ENCODE peak calls at places on chromosomes 13 and 19, in five cellular contexts. J is heart left ventricle; O is tibial nerve; Q is CD8-positive, alpha-beta T cell; N is tibial artery. I is an unnamed sample.

GRCh38 chr13:50417597-50417996 is 402.4 kb downstream of the KCNRG start:
- DNase-seq in J (no peak), O (no peak), Q (no peak), N (no peak), I (no peak)

GRCh38 chr19:34236035-34236793 is 18.1 kb upstream of the GARRE1 start:
- DNase-seq in J (no peak), O (no peak), Q (no peak), N (no peak), I (no peak)

GRCh38 chr13:111610077-111610476 is 289.6 kb downstream of the TEX29 start:
- DNase-seq in J (no peak), O (no peak), Q (no peak), N (no peak), I (no peak)

GRCh38 chr19:11174336-11174735 is 18.8 kb upstream of the SPC24 start:
- DNase-seq in J (no peak), O (no peak), Q (no peak), N (no peak), I (no peak)

GRCh38 chr13:43787998-43788397 is 1.2 kb upstream of the ENOX1 start:
- DNase-seq in J (no peak), O (peak), Q (no peak), N (no peak), I (no peak)

GRCh38 chr19:23774156-23774971 is 15.7 kb upstream of the ZNF681 start:
- DNase-seq in J (no peak), O (no peak), Q (no peak), N (no peak), I (no peak)

GRCh38 chr19:28324275-28325060 is 888.5 kb downstream of the UQCRFS1 start:
- DNase-seq in J (no peak), O (no peak), Q (no peak), N (no peak), I (no peak)

GRCh38 chr13:45040626-45041025 is 51.3 kb downstream of the GPALPP1 start:
- DNase-seq in J (no peak), O (no peak), Q (no peak), N (no peak), I (no peak)

GRCh38 chr13:107028751-107029150 is 460.8 kb upstream of the ARGLU1 start:
- DNase-seq in J (no peak), O (no peak), Q (no peak), N (no peak), I (no peak)

GRCh38 chr13:87827479-87827878 is 156.3 kb downstream of the SLITRK5 start:
- DNase-seq in J (no peak), O (no peak), Q (no peak), N (no peak), I (no peak)

GRCh38 chr13:50529154-50529882 is 314.2 kb downstream of the DLEU7 start:
- DNase-seq in J (peak), O (peak), Q (no peak), N (peak), I (peak)

GRCh38 chr13:45786293-45786920 is 65.1 kb downstream of the SIAH3 start:
- DNase-seq in J (no peak), O (no peak), Q (no peak), N (no peak), I (no peak)

GRCh38 chr19:13959962-13960862 is 7.9 kb downstream of the DCAF15 start:
- DNase-seq in J (peak), O (no peak), Q (peak), N (no peak), I (no peak)

GRCh38 chr19:46725859-46726393 is 9.0 kb upstream of the PRKD2 start:
- DNase-seq in J (no peak), O (no peak), Q (no peak), N (no peak), I (no peak)

GRCh38 chr13:78595819-78596700 is 7.3 kb downstream of the POU4F1 start:
- DNase-seq in J (no peak), O (no peak), Q (no peak), N (no peak), I (no peak)

GRCh38 chr13:26186141-26186870 is 35.8 kb downstream of the RNF6 start:
- DNase-seq in J (peak), O (peak), Q (peak), N (peak), I (peak)

GRCh38 chr13:26342898-26343297 is 89.0 kb downstream of the CDK8 start:
- DNase-seq in J (no peak), O (no peak), Q (no peak), N (no peak), I (no peak)

GRCh38 chr19:31498781-31499180 is 149.5 kb upstream of the TSHZ3 start:
- DNase-seq in J (no peak), O (no peak), Q (no peak), N (no peak), I (no peak)

GRCh38 chr13:109135018-109135417 is 505.6 kb downstream of the MYO16 start:
- DNase-seq in J (no peak), O (no peak), Q (no peak), N (no peak), I (no peak)

GRCh38 chr19:9205506-9206113 is 13.8 kb downstream of the OR7D4 start:
- DNase-seq in J (peak), O (peak), Q (peak), N (peak), I (peak)
- H3K4me3 ChIP-seq in J (no peak), O (peak), Q (no peak), N (peak), I (peak)

GRCh38 chr13:21837841-21838551 is 167.1 kb downstream of the FGF9 start:
- DNase-seq in J (no peak), O (no peak), Q (no peak), N (no peak), I (no peak)
- TF ChIP-seq CTCF in J (no peak), O (no peak), Q (no peak), N (no peak), I (no peak)

GRCh38 chr13:40402931-40403412 is 263.5 kb downstream of the FOXO1 start:
- DNase-seq in J (no peak), O (no peak), Q (no peak), N (no peak), I (no peak)

GRCh38 chr13:40399756-40400155 is 266.7 kb downstream of the FOXO1 start:
- DNase-seq in J (no peak), O (no peak), Q (no peak), N (no peak), I (no peak)

GRCh38 chr13:40404407-40404806 is 262.0 kb downstream of the FOXO1 start:
- DNase-seq in J (no peak), O (no peak), Q (no peak), N (no peak), I (no peak)

GRCh38 chr13:40403509-40404241 is 262.8 kb downstream of the FOXO1 start:
- DNase-seq in J (peak), O (no peak), Q (no peak), N (no peak), I (no peak)

DNA sequence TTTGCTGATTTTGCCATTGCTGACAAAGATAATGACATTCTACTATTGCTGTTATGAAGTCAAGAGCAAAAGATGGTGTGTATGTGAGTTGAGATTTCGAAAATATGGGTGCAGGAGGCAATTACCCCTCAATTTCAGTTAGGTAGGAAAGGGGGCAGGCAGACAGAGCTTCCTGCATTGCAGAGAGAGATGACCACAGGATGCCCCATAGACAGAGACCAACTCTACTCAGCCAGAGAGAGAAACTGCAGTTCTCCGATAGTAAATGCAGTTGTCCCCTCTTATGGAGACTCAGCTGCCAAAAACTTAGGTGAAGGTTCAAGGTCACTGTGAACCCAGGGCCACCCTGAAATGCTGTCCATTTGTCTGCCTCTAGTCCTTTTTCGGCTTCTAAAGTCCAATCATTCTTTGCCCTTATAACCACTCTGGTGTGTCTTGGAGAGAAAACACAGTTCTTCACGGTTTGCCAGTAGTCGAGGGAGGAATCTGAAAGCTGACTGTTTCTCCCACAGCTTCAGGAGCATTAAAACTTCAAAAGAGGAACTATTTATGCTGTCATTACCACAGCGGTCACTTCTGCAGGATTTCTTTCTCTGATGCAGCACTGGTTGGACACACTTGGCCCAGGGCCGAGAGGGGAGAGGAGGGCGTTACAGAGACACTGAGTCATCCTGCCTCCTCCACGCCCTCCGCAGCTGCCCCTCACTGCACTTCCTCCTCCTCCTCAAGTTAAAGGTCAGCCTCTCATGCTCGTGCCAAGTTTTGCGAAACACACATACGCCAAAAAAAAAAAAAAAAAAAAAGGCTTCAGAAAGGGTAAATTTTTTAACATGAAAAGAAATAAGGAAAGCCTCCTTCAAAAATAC is 264.3 kb downstream of the FOXO1 start:
- DNase-seq in J (peak), O (peak), Q (no peak), N (peak), I (no peak)
- H3K4me3 ChIP-seq in J (no peak), O (peak), Q (no peak), N (no peak), I (peak)

DNA sequence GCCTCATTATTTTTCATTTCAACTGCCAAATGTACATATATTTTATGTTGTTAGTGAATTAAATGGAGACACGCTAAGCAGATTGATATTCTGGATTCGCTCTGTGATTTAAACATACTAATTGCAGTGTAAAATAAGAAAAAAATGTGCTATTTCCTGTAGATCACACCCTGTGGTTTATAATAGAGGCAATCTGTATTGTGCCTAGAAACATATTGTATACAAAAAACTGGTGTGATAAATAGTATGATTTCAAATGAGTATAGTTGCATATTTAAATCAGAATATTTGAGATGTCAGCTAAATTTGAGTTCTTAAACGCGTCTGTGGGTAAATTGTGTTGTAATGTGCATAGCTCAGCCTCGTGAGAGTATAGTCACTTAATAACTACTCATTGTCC is 643.9 kb downstream of the TBC1D4 start:
- DNase-seq in J (no peak), O (no peak), Q (no peak), N (no peak), I (no peak)
- TF ChIP-seq CTCF in J (no peak), O (no peak), Q (no peak), N (no peak), I (no peak)

GRCh38 chr19:15197275-15198005 is 3.4 kb downstream of the NOTCH3 start:
- DNase-seq in J (no peak), O (no peak), Q (no peak), N (no peak), I (no peak)

GRCh38 chr19:15195381-15195964 is 5.3 kb downstream of the NOTCH3 start:
- DNase-seq in J (peak), O (no peak), Q (no peak), N (peak), I (no peak)

GRCh38 chr19:15194938-15195337 is 5.9 kb downstream of the NOTCH3 start:
- DNase-seq in J (peak), O (no peak), Q (no peak), N (peak), I (peak)

GRCh38 chr19:15196683-15197005 is 4.2 kb downstream of the NOTCH3 start:
- DNase-seq in J (no peak), O (no peak), Q (no peak), N (no peak), I (no peak)

GRCh38 chr19:15195987-15196682 is 4.7 kb downstream of the NOTCH3 start:
- DNase-seq in J (no peak), O (no peak), Q (no peak), N (no peak), I (no peak)
- H3K4me3 ChIP-seq in J (no peak), O (peak), Q (no peak), N (peak), I (no peak)

GRCh38 chr13:75482070-75482819 is at the start of gene TBC1D4:
- DNase-seq in J (peak), O (peak), Q (peak), N (peak), I (peak)
- TF ChIP-seq CTCF in J (peak), O (peak), Q (peak), N (peak), I (peak)

GRCh38 chr13:72505376-72505775 is 222.1 kb downstream of the MZT1 start:
- DNase-seq in J (no peak), O (no peak), Q (no peak), N (no peak), I (no peak)

GRCh38 chr13:72508392-72508791 is 219.0 kb downstream of the MZT1 start:
- DNase-seq in J (no peak), O (no peak), Q (no peak), N (no peak), I (no peak)

GRCh38 chr13:72506706-72507105 is 220.7 kb downstream of the MZT1 start:
- DNase-seq in J (no peak), O (no peak), Q (no peak), N (no peak), I (no peak)

GRCh38 chr13:72504026-72504925 is 223.2 kb downstream of the MZT1 start:
- DNase-seq in J (no peak), O (no peak), Q (no peak), N (no peak), I (no peak)

DNA sequence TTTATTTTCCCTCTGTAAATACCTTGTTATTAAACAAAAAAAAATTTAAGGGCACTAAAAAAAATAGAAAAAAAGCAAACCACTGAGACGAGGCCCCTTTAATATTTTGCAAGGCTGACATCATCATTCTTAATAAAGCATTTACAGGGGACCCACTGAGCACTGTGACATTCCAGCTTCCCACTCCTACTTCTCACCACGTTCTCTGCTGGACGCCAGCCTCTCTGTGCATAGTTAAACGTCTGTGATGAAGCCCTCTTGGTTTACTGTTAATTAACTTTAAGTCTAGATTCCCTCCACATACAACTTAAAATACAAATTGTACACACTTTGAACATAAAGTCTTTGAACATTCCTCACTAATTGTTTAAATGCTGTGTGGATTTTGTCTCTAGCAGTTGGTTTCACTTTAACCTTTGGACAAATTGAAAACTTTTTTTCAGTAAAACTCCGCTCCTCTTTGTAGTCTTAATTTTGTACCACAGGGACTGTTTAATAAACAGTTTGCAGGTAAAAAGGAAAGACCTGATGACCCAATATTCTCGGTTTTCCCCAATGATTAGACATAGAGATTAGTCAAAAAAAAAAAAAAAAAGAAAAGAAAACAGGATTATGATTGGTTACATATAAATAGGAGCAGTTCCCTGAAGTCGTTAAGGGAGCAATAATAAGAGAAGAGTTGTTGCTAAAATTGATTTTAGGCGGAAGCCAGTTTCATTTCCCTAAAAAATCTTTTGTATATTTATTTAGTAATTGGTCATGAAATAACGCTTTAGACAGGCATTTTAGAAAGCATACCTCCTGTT is 219.8 kb downstream of the MZT1 start:
- DNase-seq in J (no peak), O (no peak), Q (no peak), N (no peak), I (no peak)
- H3K4me3 ChIP-seq in J (no peak), O (peak), Q (no peak), N (peak), I (peak)

GRCh38 chr13:112998506-112999280 is 29.7 kb downstream of the MCF2L start:
- DNase-seq in J (no peak), O (no peak), Q (no peak), N (no peak), I (no peak)

GRCh38 chr13:112997188-112998135 is 28.4 kb downstream of the MCF2L start:
- DNase-seq in J (no peak), O (no peak), Q (no peak), N (no peak), I (no peak)

GRCh38 chr13:113000575-113000974 is 31.6 kb downstream of the MCF2L start:
- DNase-seq in J (no peak), O (no peak), Q (no peak), N (no peak), I (no peak)

GRCh38 chr13:113001251-113002140 is 32.5 kb downstream of the MCF2L start:
- DNase-seq in J (peak), O (no peak), Q (no peak), N (no peak), I (peak)

GRCh38 chr13:112999414-113000177 is 30.6 kb downstream of the MCF2L start:
- DNase-seq in J (no peak), O (no peak), Q (no peak), N (no peak), I (no peak)
- TF ChIP-seq CTCF in J (no peak), O (no peak), Q (no peak), N (no peak), I (no peak)

DNA sequence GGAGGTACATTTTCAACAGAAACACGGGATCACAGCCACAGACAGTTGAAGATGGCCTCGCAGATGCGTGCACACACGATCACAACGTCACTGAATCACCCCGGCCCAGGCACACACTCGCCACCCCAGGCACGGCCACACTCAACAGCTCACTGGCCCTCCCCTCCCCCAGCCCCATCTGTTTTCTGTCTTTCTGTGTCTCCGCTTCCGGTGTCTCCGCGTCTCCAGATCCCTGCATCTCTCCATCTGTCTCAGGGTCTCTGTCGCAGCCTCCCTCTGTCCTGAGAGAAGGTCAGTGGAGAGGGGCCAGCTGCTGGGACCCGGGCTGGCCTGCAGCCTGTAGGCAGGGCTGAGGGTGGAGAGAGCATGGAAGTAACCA is 3.8 kb upstream of the ATP1A3 start:
- DNase-seq in J (no peak), O (no peak), Q (no peak), N (no peak), I (peak)
- H3K4me3 ChIP-seq in J (no peak), O (no peak), Q (no peak), N (no peak), I (no peak)

I was measured in dorsolateral prefrontal cortex.